ENCODE peak calls at places on chromosomes 13 and 19, in six cellular contexts. T is T-helper 17 cell; A is A172; H is activated CD4-positive, alpha-beta T cell treated with anti-CD3 and anti-CD28 coated beads, Interleukin-2, amount 50 U/mL, for 1 hour; G is AML-193; J is RCC 7860. Z is an unnamed sample.

GRCh38 chr13:27820524-27821482 is 28.5 kb downstream of the GSX1 start:
- DNase-seq in T (no peak), A (no peak), H (no peak), G (no peak), J (no peak), Z (no peak)

GRCh38 chr13:98174321-98174720 is 2.7 kb downstream of the RNF113B start:
- DNase-seq in T (no peak), A (no peak), H (no peak), G (no peak), J (no peak), Z (no peak)

GRCh38 chr19:19205416-19206410 is 2.5 kb upstream of the NR2C2AP start:
- DNase-seq in T (no peak), A (no peak), H (no peak), G (no peak), J (no peak), Z (no peak)

GRCh38 chr19:16146112-16146511 is 2.6 kb downstream of the HSH2D start:
- DNase-seq in T (no peak), A (no peak), H (no peak), G (no peak), J (no peak), Z (no peak)

GRCh38 chr13:83618966-83619365 is 263.3 kb downstream of the SLITRK1 start:
- DNase-seq in T (no peak), A (peak), H (no peak), G (no peak), J (no peak), Z (peak)

GRCh38 chr13:110232756-110233155 is 74.2 kb downstream of the COL4A1 start:
- DNase-seq in T (no peak), A (no peak), H (no peak), G (no peak), J (no peak), Z (no peak)

GRCh38 chr13:95920485-95920884 is 132.7 kb downstream of the UGGT2 start:
- DNase-seq in T (no peak), A (no peak), H (no peak), G (no peak), J (no peak), Z (no peak)

GRCh38 chr13:114174529-114174941 is 4.5 kb upstream of the CFAP97D2 start:
- DNase-seq in T (no peak), A (no peak), H (no peak), G (no peak), J (no peak), Z (no peak)

GRCh38 chr19:4094761-4095487 is 28.2 kb upstream of the ZBTB7A start:
- DNase-seq in T (no peak), A (no peak), H (no peak), G (no peak), J (no peak), Z (no peak)

GRCh38 chr19:14004619-14005380 is 1.3 kb downstream of the RFX1 start:
- DNase-seq in T (no peak), A (no peak), H (no peak), G (peak), J (no peak), Z (no peak)

GRCh38 chr19:35715981-35716734 is 1.6 kb upstream of the KMT2B start:
- DNase-seq in T (no peak), A (no peak), H (no peak), G (peak), J (peak), Z (peak)

GRCh38 chr19:43479226-43479625 is 13.8 kb upstream of the LYPD3 start:
- DNase-seq in T (no peak), A (no peak), H (no peak), G (no peak), J (no peak), Z (no peak)

GRCh38 chr13:34682406-34682805 is 259.7 kb upstream of the NBEA start:
- DNase-seq in T (no peak), A (no peak), H (no peak), G (no peak), J (no peak), Z (no peak)

GRCh38 chr13:24648983-24649684 is 31.1 kb upstream of the ATP12A start:
- DNase-seq in T (no peak), A (no peak), H (no peak), G (no peak), J (no peak), Z (no peak)

GRCh38 chr13:106691861-106692260 is 123.9 kb upstream of the ARGLU1 start:
- DNase-seq in T (no peak), A (no peak), H (no peak), G (no peak), J (no peak), Z (no peak)

GRCh38 chr19:8392017-8392591 is 1.9 kb downstream of the RAB11B start:
- DNase-seq in T (no peak), A (no peak), H (no peak), G (no peak), J (no peak), Z (no peak)

GRCh38 chr19:42596391-42597071 is 1.8 kb upstream of the CEACAM8 start:
- DNase-seq in T (peak), A (peak), H (peak), G (peak), J (no peak), Z (peak)

GRCh38 chr19:44972802-44973201 is 17.6 kb downstream of the CLPTM1 start:
- DNase-seq in T (no peak), A (no peak), H (no peak), G (no peak), J (no peak), Z (no peak)

GRCh38 chr19:40803857-40804782 is 5.1 kb downstream of the EGLN2 start:
- DNase-seq in T (peak), A (no peak), H (peak), G (no peak), J (no peak), Z (no peak)

GRCh38 chr13:94079876-94080275 is 399.6 kb downstream of the DCT start:
- DNase-seq in T (no peak), A (peak), H (no peak), G (no peak), J (no peak), Z (no peak)

GRCh38 chr13:100470841-100471505 is 117.6 kb downstream of the GGACT start:
- DNase-seq in T (no peak), A (no peak), H (no peak), G (no peak), J (no peak), Z (no peak)

GRCh38 chr19:38917921-38918491 is 6.0 kb upstream of the CCER2 start:
- DNase-seq in T (no peak), A (peak), H (no peak), G (no peak), J (peak), Z (no peak)